ENCODE peak calls at places on chromosomes 13 and 19, in four cellular contexts. R is tibial artery, Z is progenitor cell of endocrine pancreas, J is ELR. Y is an unnamed sample.

GRCh38 chr19:10193666-10194499 is 870 bp downstream of the DNMT1 start:
- DNase-seq in R (peak), Z (peak), J (peak), Y (no peak)

GRCh38 chr19:44951179-44952159 is 3.7 kb upstream of the CLPTM1 start:
- DNase-seq in R (peak), Z (peak), J (peak), Y (peak)

GRCh38 chr19:1860133-1860775 is 3.1 kb downstream of the KLF16 start:
- DNase-seq in R (no peak), Z (no peak), J (peak), Y (peak)

GRCh38 chr13:113969973-113970611 is 3.8 kb downstream of the C13orf46 start:
- DNase-seq in R (no peak), Z (no peak), J (no peak), Y (no peak)

GRCh38 chr19:45657520-45658163 is 10.4 kb upstream of the GIPR start:
- DNase-seq in R (no peak), Z (peak), J (no peak), Y (no peak)

GRCh38 chr13:101242720-101243119 is 173.6 kb downstream of the NALCN start:
- DNase-seq in R (no peak), Z (no peak), J (peak), Y (no peak)

GRCh38 chr19:46610851-46611770 is 10.0 kb downstream of the CALM3 start:
- DNase-seq in R (no peak), Z (no peak), J (no peak), Y (no peak)

GRCh38 chr13:37666036-37666435 is 67.5 kb upstream of the POSTN start:
- DNase-seq in R (no peak), Z (no peak), J (no peak), Y (no peak)

GRCh38 chr19:41994994-41995958 is 1.2 kb upstream of the ATP1A3 start:
- DNase-seq in R (no peak), Z (no peak), J (no peak), Y (no peak)

GRCh38 chr19:7792286-7792685 is 29.2 kb downstream of the CLEC4M start:
- DNase-seq in R (no peak), Z (no peak), J (peak), Y (no peak)

GRCh38 chr19:38252385-38252784 is 3.8 kb downstream of the PPP1R14A start:
- DNase-seq in R (no peak), Z (no peak), J (no peak), Y (no peak)